ENCODE peak calls at places on chromosomes 7 and 10, in five cellular contexts. One of them, this sample, is unnamed.

GRCh38 chr7:22651036-22651435 is 76.0 kb upstream of the IL6 start:
- DNase-seq in HepG2: no peak
- DNase-seq in GM12878: no peak
- DNase-seq in H1: no peak
- DNase-seq in K562: no peak
- DNase-seq in this sample: no peak

GRCh38 chr10:114998993-114999392 is 61.0 kb downstream of the TRUB1 start:
- DNase-seq in HepG2: no peak
- DNase-seq in GM12878: no peak
- DNase-seq in H1: no peak
- DNase-seq in K562: no peak
- DNase-seq in this sample: no peak

GRCh38 chr7:126449621-126450268 is 803.0 kb downstream of the GRM8 start:
- DNase-seq in HepG2: no peak
- DNase-seq in GM12878: no peak
- DNase-seq in H1: no peak
- DNase-seq in K562: no peak
- DNase-seq in this sample: no peak

GRCh38 chr10:124011464-124011863 is 81.9 kb downstream of the CHST15 start:
- DNase-seq in HepG2: no peak
- DNase-seq in GM12878: no peak
- DNase-seq in H1: no peak
- DNase-seq in K562: no peak
- DNase-seq in this sample: no peak

GRCh38 chr10:60130130-60130579 is 223.8 kb upstream of the CCDC6 start:
- DNase-seq in HepG2: no peak
- DNase-seq in GM12878: no peak
- DNase-seq in H1: no peak
- DNase-seq in K562: peak
- DNase-seq in this sample: no peak

GRCh38 chr7:55438765-55439525 is 73.8 kb downstream of the LANCL2 start:
- DNase-seq in HepG2: no peak
- DNase-seq in GM12878: no peak
- DNase-seq in H1: no peak
- DNase-seq in K562: no peak
- DNase-seq in this sample: no peak

GRCh38 chr10:21529236-21529910 is 3.9 kb upstream of the SKIDA1 start:
- DNase-seq in HepG2: no peak
- DNase-seq in GM12878: no peak
- DNase-seq in H1: no peak
- DNase-seq in K562: no peak
- DNase-seq in this sample: no peak

GRCh38 chr7:119783799-119784198 is 489.2 kb upstream of the KCND2 start:
- DNase-seq in HepG2: no peak
- DNase-seq in GM12878: no peak
- DNase-seq in H1: no peak
- DNase-seq in K562: no peak
- DNase-seq in this sample: no peak

GRCh38 chr10:15630353-15630752 is 89.4 kb downstream of the ITGA8 start:
- DNase-seq in HepG2: no peak
- DNase-seq in GM12878: no peak
- DNase-seq in H1: no peak
- DNase-seq in K562: no peak
- DNase-seq in this sample: no peak

GRCh38 chr7:113314594-113314993 is 196.2 kb upstream of the SMIM30 start:
- DNase-seq in HepG2: no peak
- DNase-seq in GM12878: no peak
- DNase-seq in H1: no peak
- DNase-seq in K562: no peak
- DNase-seq in this sample: no peak

GRCh38 chr7:50449881-50450690 is at the start of gene FIGNL1:
- DNase-seq in HepG2: peak
- DNase-seq in GM12878: peak
- DNase-seq in H1: peak
- DNase-seq in K562: peak
- DNase-seq in this sample: peak

GRCh38 chr10:30763933-30764332 is 134.4 kb upstream of the LYZL2 start:
- DNase-seq in HepG2: no peak
- DNase-seq in GM12878: no peak
- DNase-seq in H1: no peak
- DNase-seq in K562: no peak
- DNase-seq in this sample: no peak

GRCh38 chr10:121624778-121625330 is 26.6 kb upstream of the FGFR2 start:
- DNase-seq in HepG2: no peak
- DNase-seq in GM12878: no peak
- DNase-seq in H1: no peak
- DNase-seq in K562: no peak
- DNase-seq in this sample: no peak

GRCh38 chr10:68647928-68648327 is 73.1 kb upstream of the CCAR1 start:
- DNase-seq in HepG2: peak
- DNase-seq in GM12878: no peak
- DNase-seq in H1: no peak
- DNase-seq in K562: no peak
- DNase-seq in this sample: no peak

GRCh38 chr7:44162179-44162578 is 21.0 kb upstream of the MYL7 start:
- DNase-seq in HepG2: no peak
- DNase-seq in GM12878: no peak
- DNase-seq in H1: no peak
- DNase-seq in K562: no peak
- DNase-seq in this sample: no peak

GRCh38 chr7:143239822-143240221 is 18.0 kb downstream of the TAS2R40 start:
- DNase-seq in HepG2: no peak
- DNase-seq in GM12878: no peak
- DNase-seq in H1: no peak
- DNase-seq in K562: no peak
- DNase-seq in this sample: no peak

GRCh38 chr10:71547290-71547689 is 150.6 kb downstream of the CDH23 start:
- DNase-seq in HepG2: no peak
- DNase-seq in GM12878: no peak
- DNase-seq in H1: no peak
- DNase-seq in K562: peak
- DNase-seq in this sample: no peak
- TF ChIP-seq SRF in HepG2: no peak
- TF ChIP-seq SRF in GM12878: no peak
- TF ChIP-seq SRF in H1: no peak
- TF ChIP-seq SRF in K562: no peak
- TF ChIP-seq SRF in this sample: no peak

DNA sequence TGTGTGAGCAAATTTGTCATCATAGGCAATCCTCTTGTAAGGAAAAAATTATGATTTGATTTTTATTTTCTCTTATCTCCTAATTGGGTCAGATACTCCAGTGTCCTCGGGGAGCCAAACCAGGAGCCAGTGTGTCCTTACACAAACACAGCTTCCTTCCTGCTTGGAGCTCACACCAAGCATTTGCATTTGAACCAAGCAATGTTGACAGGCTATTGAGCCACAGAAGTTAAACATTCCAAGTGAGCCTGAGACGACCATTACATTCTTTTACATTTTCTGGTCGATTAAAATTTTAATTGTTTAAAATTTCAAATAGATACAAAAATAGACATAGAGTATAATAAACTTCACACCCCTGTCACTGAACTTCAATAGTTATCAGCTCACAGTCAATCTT is 194.8 kb downstream of the CFTR start:
- DNase-seq in HepG2: no peak
- DNase-seq in GM12878: no peak
- DNase-seq in H1: no peak
- DNase-seq in K562: no peak
- DNase-seq in this sample: no peak
- TF ChIP-seq SRF in HepG2: no peak
- TF ChIP-seq SRF in GM12878: no peak
- TF ChIP-seq SRF in H1: no peak
- TF ChIP-seq SRF in K562: no peak
- TF ChIP-seq SRF in this sample: no peak

GRCh38 chr10:45040921-45041320 is 40.2 kb downstream of the ZNF22 start:
- DNase-seq in HepG2: no peak
- DNase-seq in GM12878: no peak
- DNase-seq in H1: no peak
- DNase-seq in K562: no peak
- DNase-seq in this sample: no peak
- TF ChIP-seq SRF in HepG2: no peak
- TF ChIP-seq SRF in GM12878: no peak
- TF ChIP-seq SRF in H1: no peak
- TF ChIP-seq SRF in K562: no peak
- TF ChIP-seq SRF in this sample: no peak

DNA sequence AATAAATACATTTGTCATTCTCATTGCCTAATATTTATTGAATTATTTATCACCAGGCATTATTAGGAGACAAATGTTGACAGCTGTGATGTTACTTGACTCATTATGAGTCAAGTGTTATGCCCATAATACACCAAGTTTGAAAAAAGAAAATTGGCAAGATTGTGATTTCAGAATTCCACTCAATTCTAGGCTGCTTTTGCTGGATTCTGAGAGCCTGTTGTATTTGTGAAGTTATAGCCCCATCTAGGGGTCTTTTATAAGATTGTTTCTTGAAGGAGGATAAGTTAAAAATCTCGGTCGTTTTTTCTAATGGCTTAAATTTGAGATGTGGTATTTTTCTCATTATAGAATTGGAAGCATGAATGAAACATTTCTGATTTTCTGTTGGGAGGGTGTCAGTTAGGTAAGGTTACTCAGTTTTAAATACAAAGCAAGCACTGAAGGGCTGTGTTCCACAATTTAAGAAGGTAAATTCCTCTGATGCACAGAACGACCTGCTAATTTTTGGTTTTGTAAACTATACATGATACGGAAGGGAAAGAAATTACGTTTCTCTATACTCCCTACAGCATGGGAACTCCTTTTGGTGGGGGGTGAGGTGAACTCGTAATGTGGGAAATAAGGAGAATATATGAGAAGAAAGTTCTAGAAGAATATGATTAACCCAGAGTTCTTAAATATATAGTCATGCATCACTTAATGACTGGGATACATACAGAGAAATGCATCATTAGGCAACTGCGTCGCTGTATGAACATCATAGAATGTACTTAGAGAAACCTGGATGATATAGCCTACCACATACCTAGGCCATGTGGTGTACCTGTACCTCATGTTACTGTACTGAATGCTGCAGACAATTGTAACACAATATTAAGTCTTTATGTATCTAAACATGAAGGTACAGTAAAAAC is 2.6 kb downstream of the STK31 start:
- DNase-seq in HepG2: peak
- DNase-seq in GM12878: peak
- DNase-seq in H1: no peak
- DNase-seq in K562: peak
- DNase-seq in this sample: peak
- TF ChIP-seq SRF in HepG2: no peak
- TF ChIP-seq SRF in GM12878: no peak
- TF ChIP-seq SRF in H1: no peak
- TF ChIP-seq SRF in K562: no peak
- TF ChIP-seq SRF in this sample: no peak

GRCh38 chr10:119466076-119466475 is 76.4 kb downstream of the RGS10 start:
- DNase-seq in HepG2: no peak
- DNase-seq in GM12878: no peak
- DNase-seq in H1: no peak
- DNase-seq in K562: no peak
- DNase-seq in this sample: no peak
- TF ChIP-seq SRF in HepG2: no peak
- TF ChIP-seq SRF in GM12878: no peak
- TF ChIP-seq SRF in H1: no peak
- TF ChIP-seq SRF in K562: no peak
- TF ChIP-seq SRF in this sample: no peak

GRCh38 chr10:79422178-79422892 is 23.1 kb downstream of the ZCCHC24 start:
- DNase-seq in HepG2: no peak
- DNase-seq in GM12878: no peak
- DNase-seq in H1: no peak
- DNase-seq in K562: no peak
- DNase-seq in this sample: no peak

GRCh38 chr10:79420974-79421688 is 24.3 kb downstream of the ZCCHC24 start:
- DNase-seq in HepG2: no peak
- DNase-seq in GM12878: no peak
- DNase-seq in H1: no peak
- DNase-seq in K562: no peak
- DNase-seq in this sample: no peak

GRCh38 chr10:79427965-79428364 is 17.5 kb downstream of the ZCCHC24 start:
- DNase-seq in HepG2: no peak
- DNase-seq in GM12878: no peak
- DNase-seq in H1: no peak
- DNase-seq in K562: no peak
- DNase-seq in this sample: no peak

GRCh38 chr10:79425074-79425532 is 20.3 kb downstream of the ZCCHC24 start:
- DNase-seq in HepG2: no peak
- DNase-seq in GM12878: no peak
- DNase-seq in H1: no peak
- DNase-seq in K562: no peak
- DNase-seq in this sample: no peak

DNA sequence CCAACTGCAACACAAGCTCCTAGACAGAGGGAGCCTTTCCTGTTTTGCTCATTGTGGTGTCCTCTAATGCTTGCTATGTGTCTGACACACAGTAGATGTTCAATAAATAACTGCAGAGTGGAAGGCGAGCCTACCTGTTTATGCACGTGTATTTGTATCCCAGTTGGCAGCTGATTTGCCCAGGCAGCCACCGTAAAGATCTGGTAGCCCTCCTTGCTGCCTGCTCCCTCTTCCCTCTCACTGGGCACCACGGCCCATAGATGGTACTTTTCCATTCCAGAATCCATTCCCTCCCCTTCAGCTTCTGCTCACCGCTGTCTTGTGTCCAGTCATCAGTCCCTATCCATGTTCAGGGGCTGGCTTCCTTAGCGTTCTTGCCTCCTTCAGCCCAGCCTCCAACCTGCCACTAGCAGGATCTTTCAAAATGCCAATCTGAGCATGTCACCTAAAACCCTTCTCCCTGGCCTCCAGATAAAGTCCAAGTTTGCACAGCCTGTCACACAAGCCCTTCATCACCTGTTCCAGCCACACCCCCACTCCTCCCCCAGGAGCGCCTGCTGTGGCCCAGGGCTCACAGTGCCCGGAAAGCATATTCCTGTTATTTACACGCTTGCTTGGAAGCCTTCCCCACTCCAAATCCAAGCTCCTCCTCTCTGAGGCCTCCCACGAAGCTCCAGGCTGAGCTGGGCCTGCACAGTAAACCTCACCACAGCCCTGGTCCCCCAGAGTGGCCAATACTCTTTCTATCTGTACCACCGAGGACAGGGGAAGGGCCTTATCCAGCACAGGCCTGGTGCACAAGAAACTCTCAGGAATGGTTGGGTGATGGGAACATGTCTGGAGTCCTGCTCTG is 21.0 kb downstream of the ZCCHC24 start:
- DNase-seq in HepG2: peak
- DNase-seq in GM12878: no peak
- DNase-seq in H1: no peak
- DNase-seq in K562: no peak
- DNase-seq in this sample: no peak
- TF ChIP-seq SRF in HepG2: no peak
- TF ChIP-seq SRF in GM12878: no peak
- TF ChIP-seq SRF in H1: no peak
- TF ChIP-seq SRF in K562: no peak
- TF ChIP-seq SRF in this sample: no peak

DNA sequence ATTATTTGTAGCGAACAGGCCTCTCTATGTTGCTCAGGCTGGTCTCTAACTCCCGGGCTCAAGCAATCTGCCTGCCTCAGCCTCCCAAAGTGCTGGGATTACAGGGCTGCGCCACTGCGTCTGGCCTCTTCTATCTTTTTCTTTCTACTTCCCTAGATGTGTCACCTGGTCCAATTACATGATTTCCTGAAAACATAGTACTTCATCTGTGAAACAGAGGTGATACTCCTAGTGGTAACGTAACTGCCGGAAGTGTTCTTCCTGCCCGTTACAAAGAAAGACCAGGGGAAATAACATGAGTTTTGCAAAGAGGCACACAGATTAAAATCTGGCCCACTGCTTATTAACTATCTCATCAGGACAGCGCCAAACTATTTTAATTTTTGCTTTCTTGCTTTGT is 18.4 kb upstream of the HGF start:
- DNase-seq in HepG2: no peak
- DNase-seq in GM12878: no peak
- DNase-seq in H1: no peak
- DNase-seq in K562: no peak
- DNase-seq in this sample: no peak
- TF ChIP-seq SRF in HepG2: no peak
- TF ChIP-seq SRF in GM12878: no peak
- TF ChIP-seq SRF in H1: no peak
- TF ChIP-seq SRF in K562: no peak
- TF ChIP-seq SRF in this sample: no peak

This sample was measured in HCT116.